ENCODE peak calls at places on chromosomes 7 and 10, in five cellular contexts. A, L, D, T and X are unnamed samples.

GRCh38 chr10:1643161-1643910 is 94.0 kb downstream of the ADARB2 start:
- DNase-seq in A (no peak), L (peak; percentile 5), D (peak; percentile 35), T (peak; percentile 29), X (peak; percentile 5)

GRCh38 chr10:12419279-12419847 is 70.0 kb downstream of the CAMK1D start:
- DNase-seq in A (peak; percentile 99), L (no peak), D (no peak), T (no peak), X (no peak)

GRCh38 chr7:5082806-5083205 is 37.1 kb downstream of the RBAK start:
- DNase-seq in A (no peak), L (no peak), D (no peak), T (no peak), X (no peak)

GRCh38 chr10:23421397-23421796 is 17.5 kb upstream of the OTUD1 start:
- DNase-seq in A (no peak), L (no peak), D (no peak), T (no peak), X (no peak)

GRCh38 chr7:98364220-98364619 is 36.7 kb downstream of the BAIAP2L1 start:
- DNase-seq in A (no peak), L (no peak), D (no peak), T (no peak), X (no peak)

GRCh38 chr7:157543276-157543675 is 206.5 kb downstream of the DNAJB6 start:
- DNase-seq in A (no peak), L (no peak), D (no peak), T (no peak), X (no peak)

GRCh38 chr10:93746844-93747284 is 10.9 kb upstream of the LGI1 start:
- DNase-seq in A (peak; percentile 89), L (peak; percentile 35), D (peak; percentile 14), T (peak; percentile 80), X (peak; percentile 38)

GRCh38 chr10:89002234-89002978 is 11.8 kb downstream of the FAS start:
- DNase-seq in A (no peak), L (no peak), D (no peak), T (no peak), X (no peak)

GRCh38 chr7:111126987-111127386 is 36.1 kb downstream of the LRRN3 start:
- DNase-seq in A (peak; percentile 31), L (no peak), D (peak; percentile 9), T (no peak), X (no peak)

GRCh38 chr7:71308105-71308504 is 176.2 kb downstream of the GALNT17 start:
- DNase-seq in A (no peak), L (no peak), D (no peak), T (peak; percentile 53), X (no peak)

GRCh38 chr10:93921338-93921737 is 27.6 kb downstream of the SLC35G1 start:
- DNase-seq in A (no peak), L (no peak), D (no peak), T (no peak), X (no peak)

GRCh38 chr7:156998988-156999610 is 11.4 kb downstream of the MNX1 start:
- DNase-seq in A (no peak), L (no peak), D (peak; percentile 78), T (no peak), X (no peak)

GRCh38 chr10:113449151-113449695 is 103.6 kb upstream of the HABP2 start:
- DNase-seq in A (no peak), L (no peak), D (no peak), T (no peak), X (no peak)

GRCh38 chr7:134126937-134127848 is at the start of gene LRGUK:
- DNase-seq in A (peak; percentile 72), L (peak; percentile 93), D (peak; percentile 95), T (peak; percentile 56), X (peak; percentile 64)

GRCh38 chr10:18607503-18607902 is 43.9 kb downstream of the NSUN6 start:
- DNase-seq in A (peak; percentile 89), L (peak; percentile 72), D (peak; percentile 54), T (no peak), X (peak; percentile 37)

GRCh38 chr7:66739953-66740301 is 606 bp upstream of the RABGEF1 start:
- DNase-seq in A (no peak), L (no peak), D (no peak), T (no peak), X (no peak)

GRCh38 chr10:98790817-98791216 is 344.1 kb upstream of the HPS1 start:
- DNase-seq in A (peak; percentile 12), L (peak; percentile 7), D (peak; percentile 39), T (no peak), X (no peak)

GRCh38 chr7:39554583-39555140 is 11.5 kb upstream of the YAE1 start:
- DNase-seq in A (no peak), L (no peak), D (no peak), T (no peak), X (no peak)

GRCh38 chr10:7696545-7696944 is 6.6 kb upstream of the ITIH2 start:
- DNase-seq in A (no peak), L (no peak), D (no peak), T (no peak), X (peak; percentile 82)
- TF ChIP-seq MAFK in A (no peak), L (no peak), D (no peak), T (no peak), X (no peak)

GRCh38 chr7:82015751-82016150 is 245.9 kb upstream of the HGF start:
- DNase-seq in A (peak; percentile 17), L (no peak), D (no peak), T (no peak), X (no peak)
- TF ChIP-seq MAFK in A (no peak), L (no peak), D (no peak), T (no peak), X (no peak)

DNA sequence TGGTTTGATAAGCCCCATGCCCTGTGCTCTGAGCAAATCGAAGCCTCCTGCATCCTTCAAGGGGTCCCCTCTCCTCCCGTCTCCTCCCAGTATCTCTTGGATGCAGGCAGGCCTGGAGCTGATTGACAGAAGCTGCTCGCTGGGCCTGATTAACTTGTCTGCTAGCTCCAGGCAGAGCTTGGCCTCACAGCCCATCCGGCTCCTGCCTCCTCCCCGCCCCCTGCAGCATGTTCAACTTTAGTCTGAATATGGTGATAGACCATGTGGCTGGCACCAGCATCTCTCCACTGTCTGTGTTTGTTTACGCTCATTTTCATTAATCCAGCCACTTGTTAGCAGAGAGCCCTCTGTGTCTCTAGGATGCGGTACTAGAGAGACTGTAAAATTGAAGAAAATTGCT is 432.2 kb downstream of the DPP6 start:
- DNase-seq in A (no peak), L (no peak), D (peak; percentile 19), T (no peak), X (no peak)
- TF ChIP-seq MAFK in A (no peak), L (no peak), D (no peak), T (no peak), X (no peak)

GRCh38 chr7:136600475-136600874 is 268.0 kb upstream of the CHRM2 start:
- DNase-seq in A (no peak), L (no peak), D (no peak), T (no peak), X (no peak)

GRCh38 chr7:136594739-136595144 is 273.7 kb upstream of the CHRM2 start:
- DNase-seq in A (no peak), L (no peak), D (no peak), T (no peak), X (no peak)
- TF ChIP-seq MAFK in A (no peak), L (no peak), D (no peak), T (no peak), X (no peak)